ENCODE peak calls at places on chromosomes 11 and 22, in eight cellular contexts. C is breast epithelium, K is adipocyte, Y is endothelial cell, F is progenitor cell of endocrine pancreas, I is cardiac muscle cell, S is IMR-90, N is NCI-H1092 treated with DMSO at 0.1 percent for 48 hours. U is an unnamed sample.
A peak's percentile ranks its signal among the peaks of the same experiment; 100 is the strongest.

GRCh38 chr22:38867496-38868285 is 4.3 kb downstream of the CBX6 start:
- DNase-seq in C (no peak), K (no peak), Y (no peak), F (no peak), I (no peak), S (no peak), N (no peak), U (no peak)

GRCh38 chr11:104772806-104773241 is 125.4 kb downstream of the CASP12 start:
- DNase-seq in C (no peak), K (peak; percentile 92), Y (no peak), F (no peak), I (peak; percentile 83), S (peak; percentile 96), N (no peak), U (no peak)

GRCh38 chr22:50502628-50503474 is 4.7 kb downstream of the LMF2 start:
- DNase-seq in C (no peak), K (no peak), Y (no peak), F (no peak), I (no peak), S (no peak), N (no peak), U (no peak)

GRCh38 chr11:73866586-73866996 is 10.1 kb downstream of the COA4 start:
- DNase-seq in C (no peak), K (peak; percentile 69), Y (no peak), F (no peak), I (peak; percentile 91), S (peak; percentile 93), N (no peak), U (no peak)

GRCh38 chr11:130874955-130875531 is 41.2 kb downstream of the SNX19 start:
- DNase-seq in C (no peak), K (no peak), Y (no peak), F (no peak), I (no peak), S (no peak), N (no peak), U (no peak)

GRCh38 chr11:114208371-114208770 is 87.8 kb upstream of the NNMT start:
- DNase-seq in C (no peak), K (no peak), Y (no peak), F (no peak), I (no peak), S (no peak), N (no peak), U (peak; percentile 51)

GRCh38 chr22:47899894-47900293 is 1137.4 kb downstream of the TBC1D22A start:
- DNase-seq in C (no peak), K (no peak), Y (no peak), F (no peak), I (no peak), S (no peak), N (no peak), U (no peak)

GRCh38 chr11:120512727-120513435 is 1.3 kb downstream of the GRIK4 start:
- DNase-seq in C (no peak), K (no peak), Y (no peak), F (no peak), I (no peak), S (no peak), N (peak; percentile 36), U (no peak)

GRCh38 chr11:57457643-57458023 is 2.7 kb upstream of the RTN4RL2 start:
- DNase-seq in C (no peak), K (no peak), Y (no peak), F (no peak), I (no peak), S (no peak), N (no peak), U (no peak)

GRCh38 chr11:48055292-48056132 is 75.2 kb downstream of the PTPRJ start:
- DNase-seq in C (no peak), K (peak; percentile 40), Y (no peak), F (no peak), I (peak; percentile 33), S (peak; percentile 47), N (no peak), U (peak; percentile 18)

GRCh38 chr11:86395061-86395551 is 20.4 kb downstream of the CCDC81 start:
- DNase-seq in C (no peak), K (peak; percentile 45), Y (no peak), F (no peak), I (no peak), S (peak; percentile 34), N (no peak), U (no peak)

GRCh38 chr11:110077866-110078325 is 15.3 kb upstream of the ZC3H12C start:
- DNase-seq in C (no peak), K (peak; percentile 45), Y (no peak), F (no peak), I (peak; percentile 53), S (peak; percentile 78), N (no peak), U (no peak)

GRCh38 chr22:25636323-25636722 is 71.8 kb downstream of the GRK3 start:
- DNase-seq in C (no peak), K (no peak), Y (no peak), F (no peak), I (no peak), S (no peak), N (no peak), U (no peak)

GRCh38 chr22:30262917-30263741 is 3.5 kb downstream of the OSM start:
- DNase-seq in C (peak; percentile 79), K (peak; percentile 91), Y (peak; percentile 89), F (peak; percentile 84), I (peak; percentile 76), S (peak; percentile 61), N (peak; percentile 45), U (peak; percentile 49)

GRCh38 chr22:21022955-21023614 is 8.1 kb downstream of the P2RX6 start:
- DNase-seq in C (no peak), K (no peak), Y (no peak), F (no peak), I (no peak), S (no peak), N (no peak), U (no peak)

GRCh38 chr11:47121731-47122130 is 54.9 kb downstream of the ARFGAP2 start:
- DNase-seq in C (no peak), K (no peak), Y (no peak), F (no peak), I (no peak), S (no peak), N (no peak), U (no peak)

GRCh38 chr22:46996595-46997310 is 234.3 kb downstream of the TBC1D22A start:
- DNase-seq in C (no peak), K (no peak), Y (no peak), F (no peak), I (no peak), S (no peak), N (no peak), U (no peak)

GRCh38 chr11:87097582-87097981 is 59.8 kb downstream of the TMEM135 start:
- DNase-seq in C (no peak), K (peak; percentile 31), Y (peak; percentile 55), F (no peak), I (peak; percentile 58), S (peak; percentile 27), N (peak; percentile 10), U (peak; percentile 5)

GRCh38 chr11:12278766-12279671 is 98.4 kb upstream of the PARVA start:
- DNase-seq in C (peak; percentile 30), K (no peak), Y (no peak), F (no peak), I (no peak), S (no peak), N (no peak), U (no peak)

GRCh38 chr11:2576536-2576935 is 123.3 kb downstream of the KCNQ1OT1 start:
- DNase-seq in C (no peak), K (no peak), Y (no peak), F (no peak), I (no peak), S (no peak), N (no peak), U (no peak)

GRCh38 chr11:18312663-18313420 is 9.1 kb downstream of the HPS5 start:
- DNase-seq in C (no peak), K (peak; percentile 80), Y (no peak), F (no peak), I (peak; percentile 65), S (peak; percentile 44), N (no peak), U (no peak)

GRCh38 chr11:15053201-15053685 is 20.1 kb upstream of the CALCB start:
- DNase-seq in C (no peak), K (peak; percentile 19), Y (no peak), F (no peak), I (no peak), S (no peak), N (no peak), U (no peak)

GRCh38 chr11:126354631-126355323 is 709 bp upstream of the ST3GAL4 start:
- DNase-seq in C (no peak), K (no peak), Y (no peak), F (no peak), I (no peak), S (no peak), N (no peak), U (peak; percentile 64)

GRCh38 chr11:134838708-134839107 is 426.7 kb upstream of the B3GAT1 start:
- DNase-seq in C (no peak), K (no peak), Y (no peak), F (no peak), I (no peak), S (no peak), N (no peak), U (no peak)

GRCh38 chr22:46041642-46042041 is 64.7 kb upstream of the WNT7B start:
- DNase-seq in C (peak; percentile 41), K (no peak), Y (no peak), F (no peak), I (no peak), S (no peak), N (no peak), U (no peak)

GRCh38 chr11:1780700-1781592 is 17.2 kb upstream of the CTSD start:
- DNase-seq in C (peak; percentile 41), K (no peak), Y (no peak), F (no peak), I (no peak), S (no peak), N (no peak), U (peak; percentile 55)

GRCh38 chr11:17692006-17692405 is 27.4 kb upstream of the MYOD1 start:
- DNase-seq in C (no peak), K (no peak), Y (no peak), F (no peak), I (no peak), S (no peak), N (no peak), U (no peak)

GRCh38 chr11:63682045-63682915 is 980 bp downstream of the RTN3 start:
- DNase-seq in C (no peak), K (peak; percentile 75), Y (no peak), F (no peak), I (peak; percentile 37), S (no peak), N (peak; percentile 65), U (no peak)

GRCh38 chr11:130129922-130130321 is 29.7 kb upstream of the ST14 start:
- DNase-seq in C (no peak), K (no peak), Y (no peak), F (no peak), I (no peak), S (no peak), N (no peak), U (no peak)

GRCh38 chr11:118928870-118929495 is 3.3 kb upstream of the BCL9L start:
- DNase-seq in C (no peak), K (peak; percentile 79), Y (peak; percentile 63), F (no peak), I (peak; percentile 73), S (peak; percentile 41), N (peak; percentile 66), U (peak; percentile 84)

GRCh38 chr11:15493066-15493465 is 378.3 kb downstream of the INSC start:
- DNase-seq in C (no peak), K (no peak), Y (no peak), F (no peak), I (peak; percentile 6), S (peak; percentile 2), N (no peak), U (no peak)